ENCODE peak calls at places on chromosome 11, in ten cellular contexts. F is sigmoid colon; D is fibroblast of the aortic adventitia; I is left cardiac atrium; L is tibial nerve; Z is RWPE1; G is H9; M is NCI-H345; E is type B pancreatic cell; J is activated CD4-positive, alpha-beta T cell treated with anti-CD3 and anti-CD28 coated beads, Interleukin-2, amount 50 U/mL, for 48 hours. S is an unnamed sample.

GRCh38 chr11:72141066-72141465 is 5.5 kb downstream of the FOLR3 start:
- DNase-seq in F (no peak), I (no peak), E (no peak), Z (peak; percentile 84), M (no peak), D (peak; percentile 86), G (no peak), J (peak; percentile 45), L (no peak), S (no peak)

GRCh38 chr11:59918494-59918893 is 19.7 kb upstream of the OOSP1 start:
- DNase-seq in F (no peak), Z (no peak), G (no peak), M (no peak), E (no peak), J (no peak), I (no peak), L (no peak), D (peak; percentile 29), S (no peak)

GRCh38 chr11:108788565-108789199 is 123.8 kb downstream of the DDX10 start:
- DNase-seq in Z (no peak), J (no peak), I (no peak), M (peak; percentile 4), G (peak; percentile 59), L (no peak), E (no peak), D (peak; percentile 59), F (no peak), S (no peak)

GRCh38 chr11:116796548-116796947 is 4.9 kb upstream of the APOA5 start:
- DNase-seq in Z (no peak), D (no peak), I (no peak), M (no peak), L (no peak), E (no peak), J (no peak), F (no peak), G (no peak), S (no peak)

GRCh38 chr11:133227674-133228111 is 304.6 kb downstream of the OPCML start:
- DNase-seq in E (no peak), I (no peak), F (no peak), M (peak; percentile 56), G (peak; percentile 36), Z (no peak), D (no peak), L (no peak), J (no peak), S (no peak)

GRCh38 chr11:15309296-15309695 is 194.6 kb downstream of the INSC start:
- DNase-seq in E (no peak), I (no peak), G (no peak), Z (no peak), J (no peak), M (no peak), F (no peak), L (no peak), D (no peak), S (no peak)

GRCh38 chr11:95831198-95831883 is 41.0 kb downstream of the CEP57 start:
- DNase-seq in G (no peak), D (peak; percentile 92), J (no peak), E (no peak), F (no peak), Z (peak; percentile 45), M (no peak), L (no peak), I (no peak), S (no peak)

GRCh38 chr11:8871283-8871775 is 39.7 kb upstream of the AKIP1 start:
- DNase-seq in J (no peak), G (no peak), F (peak; percentile 92), M (peak; percentile 36), D (peak; percentile 96), E (peak; percentile 74), L (peak; percentile 52), Z (peak; percentile 66), I (peak; percentile 62), S (no peak)

GRCh38 chr11:17734986-17735822 is 623 bp downstream of the KCNC1 start:
- DNase-seq in M (peak; percentile 42), G (peak; percentile 80), L (peak; percentile 20), Z (peak; percentile 68), E (peak; percentile 83), F (peak; percentile 77), J (peak; percentile 59), D (peak; percentile 59), I (peak; percentile 82), S (peak; percentile 41)

GRCh38 chr11:116424615-116425261 is 348.0 kb downstream of the BUD13 start:
- DNase-seq in M (peak; percentile 23), Z (no peak), G (no peak), I (no peak), J (no peak), D (no peak), F (no peak), L (no peak), E (no peak), S (no peak)

GRCh38 chr11:77729063-77729462 is 91.5 kb downstream of the RSF1 start:
- DNase-seq in M (no peak), Z (no peak), L (no peak), J (no peak), G (no peak), E (no peak), F (no peak), I (no peak), D (no peak), S (no peak)

GRCh38 chr11:73995247-73995646 is 12.6 kb upstream of the UCP2 start:
- DNase-seq in E (no peak), F (no peak), Z (no peak), J (no peak), G (no peak), I (no peak), D (no peak), M (no peak), L (no peak), S (no peak)

GRCh38 chr11:96098511-96099241 is 174.8 kb upstream of the MTMR2 start:
- DNase-seq in M (no peak), Z (no peak), D (peak; percentile 62), J (no peak), L (no peak), G (no peak), F (no peak), E (no peak), I (no peak), S (no peak)

GRCh38 chr11:119436715-119437114 is 13.7 kb upstream of the THY1 start:
- DNase-seq in I (no peak), G (no peak), F (no peak), Z (no peak), J (no peak), M (no peak), D (no peak), E (no peak), L (no peak), S (no peak)